ENCODE peak calls at places on chromosomes 11 and 22, in five cellular contexts. N is transverse colon, P is colonic mucosa, D is adrenal gland, W is left lung. O is an unnamed sample.

GRCh38 chr11:1298695-1299492 is 10.5 kb downstream of the TOLLIP start:
- DNase-seq in W (peak; percentile 90), P (peak; percentile 88), N (peak; percentile 89), D (peak; percentile 93), O (peak; percentile 93)

GRCh38 chr22:31526275-31526674 is 29.9 kb downstream of the SFI1 start:
- DNase-seq in N (no peak), P (no peak), W (no peak), D (no peak), O (no peak)

GRCh38 chr22:41217553-41218157 is 12.5 kb downstream of the L3MBTL2 start:
- DNase-seq in D (peak; percentile 56), W (peak; percentile 81), N (peak; percentile 56), P (peak; percentile 44), O (no peak)

GRCh38 chr11:62560566-62561103 is 13.1 kb downstream of the EEF1G start:
- DNase-seq in W (peak; percentile 92), P (peak; percentile 92), N (peak; percentile 94), D (peak; percentile 93), O (peak; percentile 80)

GRCh38 chr11:131373326-131373725 is 2.9 kb downstream of the NTM start:
- DNase-seq in W (no peak), N (no peak), D (no peak), P (no peak), O (no peak)

GRCh38 chr11:106228996-106229395 is 151.5 kb downstream of the AASDHPPT start:
- DNase-seq in N (no peak), D (no peak), P (no peak), W (no peak), O (no peak)

GRCh38 chr11:34250732-34251639 is 106.8 kb downstream of the ABTB2 start:
- DNase-seq in D (no peak), P (peak; percentile 40), N (peak; percentile 53), W (peak; percentile 63), O (no peak)

GRCh38 chr11:61447601-61448551 is 18.0 kb downstream of the SDHAF2 start:
- DNase-seq in D (no peak), P (no peak), N (no peak), W (no peak), O (no peak)

GRCh38 chr11:101912823-101913284 is 2.0 kb upstream of the CEP126 start:
- DNase-seq in D (no peak), W (no peak), P (no peak), N (no peak), O (no peak)

GRCh38 chr11:31442086-31442485 is 67.3 kb downstream of the IMMP1L start:
- DNase-seq in D (no peak), N (no peak), P (no peak), W (no peak), O (no peak)

GRCh38 chr11:57477507-57478189 is 17.3 kb downstream of the RTN4RL2 start:
- DNase-seq in N (peak; percentile 32), D (no peak), P (peak; percentile 77), W (no peak), O (peak; percentile 90)

GRCh38 chr11:126347751-126348628 is 7.5 kb upstream of the ST3GAL4 start:
- DNase-seq in W (no peak), D (no peak), N (no peak), P (no peak), O (no peak)

GRCh38 chr11:61356701-61357100 is 5.0 kb downstream of the CYB561A3 start:
- DNase-seq in D (no peak), P (no peak), N (no peak), W (no peak), O (no peak)

GRCh38 chr22:44709881-44710400 is 7.9 kb downstream of the PRR5 start:
- DNase-seq in P (no peak), N (no peak), W (no peak), D (no peak), O (no peak)

GRCh38 chr11:11395126-11395525 is 42.1 kb upstream of the CSNK2A3 start:
- DNase-seq in N (no peak), P (no peak), D (no peak), W (no peak), O (no peak)

GRCh38 chr11:43639224-43639623 is 41.3 kb upstream of the HSD17B12 start:
- DNase-seq in N (no peak), D (no peak), P (no peak), W (no peak), O (no peak)

GRCh38 chr22:37162221-37163095 is 12.7 kb upstream of the IL2RB start:
- DNase-seq in D (no peak), W (no peak), N (peak; percentile 49), P (no peak), O (no peak)

DNA sequence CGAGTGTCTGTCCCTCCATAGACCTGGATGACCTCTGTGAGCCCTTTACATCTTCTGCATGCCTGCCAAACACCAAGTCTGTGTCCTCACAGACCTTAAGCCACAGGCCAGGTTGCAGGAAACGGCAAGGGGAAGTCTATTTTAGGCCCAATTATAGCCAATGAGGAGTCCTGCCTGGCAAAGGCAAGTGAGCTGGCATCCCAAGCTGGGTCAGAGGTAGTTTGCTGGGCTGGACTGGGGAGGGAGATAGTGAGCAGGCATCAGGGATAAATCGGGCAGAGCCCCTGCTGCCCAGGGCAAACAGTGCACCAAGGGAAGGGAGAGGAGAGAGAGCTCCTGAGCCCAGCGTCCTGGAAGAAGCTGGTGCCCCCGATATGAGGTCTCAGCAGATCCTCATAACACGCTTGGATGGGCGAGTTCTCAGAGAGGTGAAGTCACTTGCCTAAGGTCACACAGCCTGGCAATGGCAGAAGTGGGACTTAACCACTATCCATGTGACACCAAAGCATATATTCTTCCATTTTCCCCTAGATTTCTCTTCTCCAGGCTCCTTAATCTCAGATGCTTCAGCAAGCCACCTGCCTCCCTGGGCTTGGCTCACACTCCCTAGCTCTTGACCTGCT is 3.7 kb upstream of the RELT start:
- DNase-seq in N (no peak), P (no peak), W (no peak), D (no peak), O (no peak)
- TF ChIP-seq CTCF in N (no peak), P (no peak), W (no peak), D (no peak), O (no peak)

DNA sequence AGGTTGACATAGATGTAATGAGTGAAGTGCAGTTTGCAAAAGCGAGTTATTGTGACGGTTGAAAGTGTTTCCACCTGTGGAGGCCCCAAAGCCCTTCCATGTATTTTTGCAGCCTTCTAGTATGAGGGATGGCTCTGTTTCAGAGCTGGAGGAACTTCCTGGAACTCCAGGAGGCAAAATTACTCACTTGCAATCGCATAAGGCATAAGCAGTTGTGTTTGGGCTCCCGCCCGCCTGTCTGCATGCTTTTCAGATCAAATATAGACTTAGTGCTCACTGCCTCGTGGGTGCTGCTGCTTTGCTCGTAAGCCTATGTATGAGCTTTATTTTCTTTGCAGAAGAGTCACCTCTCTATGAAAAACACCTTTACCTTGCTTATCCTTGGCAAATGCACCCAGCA is 146.8 kb upstream of the LARGE1 start:
- DNase-seq in D (no peak), P (no peak), W (no peak), N (no peak), O (no peak)
- H3K9me3 ChIP-seq in D (no peaks in the 10 kb centered on the region), P (no peaks in the 10 kb centered on the region), W (no peaks in the 10 kb centered on the region), N (no peaks in the 10 kb centered on the region), O (no peaks in the 10 kb centered on the region)

GRCh38 chr11:66593303-66593635 is 284 bp downstream of the CCS start:
- DNase-seq in P (no peak), W (no peak), D (no peak), N (peak; percentile 12), O (no peak)
- H3K27ac ChIP-seq in P (peak overlapping the region; percentile 81), W (peak overlapping the region; percentile 89), D (peak overlapping the region; percentile 66), N (peak overlapping the region; percentile 89), O (peak overlapping the region; percentile 59)

DNA sequence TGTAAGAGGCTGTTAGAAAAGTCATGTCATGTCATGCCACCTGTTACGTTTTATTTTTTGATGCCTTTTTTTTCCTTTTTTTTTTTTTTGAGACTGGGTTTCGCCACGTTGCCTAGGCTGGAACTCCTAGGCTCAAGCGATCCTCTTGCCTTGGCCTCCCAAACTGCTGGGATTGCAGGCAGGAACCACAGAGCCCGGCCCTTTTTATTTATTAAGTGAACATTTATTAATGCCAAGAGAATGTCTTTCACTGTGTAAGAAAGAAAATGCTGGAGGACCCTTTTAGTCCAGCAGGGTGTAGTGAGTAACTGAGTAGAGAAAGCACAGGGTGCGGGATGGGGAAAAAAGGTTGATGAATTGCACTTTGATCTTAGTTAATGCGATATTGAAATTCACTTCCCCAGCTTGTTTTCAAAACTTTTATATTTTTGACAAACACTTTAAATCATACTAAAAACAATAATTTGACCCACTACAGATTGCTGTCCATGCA is 2.3 kb upstream of the XBP1 start:
- DNase-seq in N (no peak), P (no peak), D (no peak), W (no peak), O (no peak)
- TF ChIP-seq CTCF in N (peak; percentile 3), P (peak; percentile 12), D (no peak), W (no peak), O (peak; percentile 17)

GRCh38 chr11:97451441-97451840 is 1061.6 kb downstream of the JRKL start:
- DNase-seq in P (no peak), W (no peak), N (no peak), D (no peak), O (no peak)

GRCh38 chr11:97460091-97460490 is 1070.3 kb downstream of the JRKL start:
- DNase-seq in W (no peak), N (no peak), P (no peak), D (no peak), O (no peak)

DNA sequence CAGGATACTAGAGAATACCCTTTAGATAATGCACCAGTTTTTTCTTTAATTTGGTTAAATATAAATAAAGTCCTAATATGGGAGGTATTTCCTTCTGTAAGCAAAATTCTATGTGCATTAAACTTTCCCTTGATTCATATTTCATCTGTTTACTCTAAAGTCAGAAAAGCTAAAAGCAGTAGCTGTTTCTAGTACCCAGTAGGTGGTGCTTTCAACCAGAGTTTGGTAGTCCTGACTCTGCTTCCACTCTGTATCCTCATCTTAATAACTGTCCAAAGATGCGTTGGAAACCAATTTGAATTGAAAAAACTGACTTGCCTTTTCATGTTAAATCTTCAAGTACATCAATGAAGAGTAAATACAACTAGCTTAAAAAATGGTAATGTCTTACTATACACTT is 1065.2 kb downstream of the JRKL start:
- DNase-seq in W (no peak), P (no peak), D (no peak), N (no peak), O (no peak)
- H3K9me3 ChIP-seq in W (no peaks in the 10 kb centered on the region), P (no peaks in the 10 kb centered on the region), D (no peaks in the 10 kb centered on the region), N (no peaks in the 10 kb centered on the region), O (no peaks in the 10 kb centered on the region)

DNA sequence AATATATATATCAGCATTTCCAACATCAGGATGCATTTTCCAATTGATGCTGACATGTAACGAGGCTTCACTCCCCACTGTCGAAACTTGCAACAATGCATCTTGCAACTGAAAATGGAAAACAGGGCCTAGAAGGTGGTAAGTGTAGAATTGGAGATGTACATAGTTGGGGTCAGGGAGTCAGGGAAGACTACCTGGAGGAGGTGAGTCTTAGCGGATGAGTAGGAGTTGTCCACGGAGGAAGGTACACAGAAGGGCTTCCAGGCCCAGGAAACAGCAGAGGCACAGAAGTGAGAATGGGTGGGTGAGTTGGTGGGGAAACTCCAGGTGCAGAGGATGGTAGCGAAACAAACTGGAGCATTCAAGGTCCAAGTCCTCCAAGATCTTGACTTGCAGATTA is 2.0 kb upstream of the GRK2 start:
- DNase-seq in D (no peak), N (no peak), P (no peak), W (no peak), O (no peak)
- H3K27ac ChIP-seq in D (no peak overlapping the region), N (no peak overlapping the region), P (no peak overlapping the region), W (no peak overlapping the region), O (no peak overlapping the region)

O was measured in body of pancreas.